ENCODE peak calls at places on chromosome X, in six cellular contexts. One of them, this sample, is unnamed.

GRCh38 chrX:103565197-103565596 is 20.1 kb upstream of the TCEAL4 start:
- DNase-seq in heart left ventricle: no peak
- DNase-seq in tibial nerve: no peak
- DNase-seq in right cardiac atrium: no peak
- DNase-seq in Peyer's patch: no peak
- DNase-seq in Karpas-422: peak; percentile 61
- DNase-seq in this sample: no peak

GRCh38 chrX:132875705-132876508 is 82.5 kb downstream of the HS6ST2 start:
- DNase-seq in heart left ventricle: no peak
- DNase-seq in tibial nerve: no peak
- DNase-seq in right cardiac atrium: no peak
- DNase-seq in Peyer's patch: no peak
- DNase-seq in Karpas-422: no peak
- DNase-seq in this sample: no peak

GRCh38 chrX:54891573-54891972 is 29.1 kb upstream of the TRO start:
- DNase-seq in heart left ventricle: peak; percentile 16
- DNase-seq in tibial nerve: no peak
- DNase-seq in right cardiac atrium: no peak
- DNase-seq in Peyer's patch: peak; percentile 62
- DNase-seq in Karpas-422: peak; percentile 76
- DNase-seq in this sample: no peak

GRCh38 chrX:112946227-112946626 is 105.6 kb upstream of the AMOT start:
- DNase-seq in heart left ventricle: no peak
- DNase-seq in tibial nerve: no peak
- DNase-seq in right cardiac atrium: no peak
- DNase-seq in Peyer's patch: no peak
- DNase-seq in Karpas-422: no peak
- DNase-seq in this sample: no peak

GRCh38 chrX:134803060-134803459 is 144.8 kb upstream of the PLAC1 start:
- DNase-seq in heart left ventricle: no peak
- DNase-seq in tibial nerve: no peak
- DNase-seq in right cardiac atrium: no peak
- DNase-seq in Peyer's patch: no peak
- DNase-seq in Karpas-422: no peak
- DNase-seq in this sample: no peak

GRCh38 chrX:45598841-45599240 is 398.2 kb upstream of the DIPK2B start:
- DNase-seq in heart left ventricle: no peak
- DNase-seq in tibial nerve: no peak
- DNase-seq in right cardiac atrium: no peak
- DNase-seq in Peyer's patch: no peak
- DNase-seq in Karpas-422: no peak
- DNase-seq in this sample: no peak

GRCh38 chrX:152898442-152898841 is 575 bp downstream of the ZNF185 start:
- DNase-seq in heart left ventricle: no peak
- DNase-seq in tibial nerve: no peak
- DNase-seq in right cardiac atrium: no peak
- DNase-seq in Peyer's patch: no peak
- DNase-seq in Karpas-422: no peak
- DNase-seq in this sample: no peak

GRCh38 chrX:107673933-107674479 is 45.7 kb downstream of the PRPS1 start:
- DNase-seq in heart left ventricle: peak; percentile 81
- DNase-seq in tibial nerve: peak; percentile 75
- DNase-seq in right cardiac atrium: peak; percentile 90
- DNase-seq in Peyer's patch: peak; percentile 97
- DNase-seq in Karpas-422: peak; percentile 90
- DNase-seq in this sample: no peak

GRCh38 chrX:47091149-47091775 is 13.0 kb downstream of the RGN start:
- DNase-seq in heart left ventricle: no peak
- DNase-seq in tibial nerve: no peak
- DNase-seq in right cardiac atrium: no peak
- DNase-seq in Peyer's patch: no peak
- DNase-seq in Karpas-422: no peak
- DNase-seq in this sample: no peak

GRCh38 chrX:22577181-22577580 is 304.5 kb downstream of the CBLL2 start:
- DNase-seq in heart left ventricle: no peak
- DNase-seq in tibial nerve: no peak
- DNase-seq in right cardiac atrium: no peak
- DNase-seq in Peyer's patch: no peak
- DNase-seq in Karpas-422: no peak
- DNase-seq in this sample: no peak

GRCh38 chrX:68671221-68671620 is 23.8 kb downstream of the STARD8 start:
- DNase-seq in heart left ventricle: no peak
- DNase-seq in tibial nerve: no peak
- DNase-seq in right cardiac atrium: no peak
- DNase-seq in Peyer's patch: no peak
- DNase-seq in Karpas-422: no peak
- DNase-seq in this sample: no peak

GRCh38 chrX:56800801-56801200 is 71.8 kb downstream of the NBDY start:
- DNase-seq in heart left ventricle: no peak
- DNase-seq in tibial nerve: no peak
- DNase-seq in right cardiac atrium: no peak
- DNase-seq in Peyer's patch: peak; percentile 66
- DNase-seq in Karpas-422: peak; percentile 69
- DNase-seq in this sample: no peak

DNA sequence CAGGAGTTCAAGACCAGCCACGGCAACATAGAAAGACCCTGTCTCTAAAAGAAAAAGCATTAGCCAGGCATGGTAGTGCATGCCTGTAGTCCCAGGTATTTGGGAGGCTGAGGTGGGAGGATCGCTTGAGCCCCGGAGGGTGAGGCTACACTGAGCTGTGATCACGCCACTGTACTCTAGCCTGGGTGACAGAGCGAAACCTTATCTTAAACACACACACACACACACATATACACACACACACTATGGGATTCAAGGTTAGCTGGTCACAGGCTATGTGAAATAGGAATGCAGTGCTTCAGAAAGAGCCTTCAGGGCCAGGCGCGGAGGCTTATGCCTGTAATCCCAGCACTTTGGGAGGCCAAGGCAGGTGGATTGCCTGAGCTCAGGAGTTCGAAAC is 23.5 kb downstream of the NLGN3 start:
- DNase-seq in heart left ventricle: no peak
- DNase-seq in tibial nerve: no peak
- DNase-seq in right cardiac atrium: no peak
- DNase-seq in Peyer's patch: no peak
- DNase-seq in Karpas-422: no peak
- DNase-seq in this sample: no peak
- H3K27ac ChIP-seq in heart left ventricle: no peak overlapping the region
- H3K27ac ChIP-seq in tibial nerve: no peak overlapping the region
- H3K27ac ChIP-seq in right cardiac atrium: no peak overlapping the region
- H3K27ac ChIP-seq in Peyer's patch: no peak overlapping the region
- H3K27ac ChIP-seq in Karpas-422: no peak overlapping the region
- H3K27ac ChIP-seq in this sample: peak overlapping the region; percentile 73

GRCh38 chrX:40327085-40327484 is 229.3 kb upstream of the BCOR start:
- DNase-seq in heart left ventricle: no peak
- DNase-seq in tibial nerve: no peak
- DNase-seq in right cardiac atrium: no peak
- DNase-seq in Peyer's patch: no peak
- DNase-seq in Karpas-422: no peak
- DNase-seq in this sample: no peak
- H3K27ac ChIP-seq in heart left ventricle: no peak overlapping the region
- H3K27ac ChIP-seq in tibial nerve: no peak overlapping the region
- H3K27ac ChIP-seq in right cardiac atrium: no peak overlapping the region
- H3K27ac ChIP-seq in Peyer's patch: no peak overlapping the region
- H3K27ac ChIP-seq in Karpas-422: no peak overlapping the region
- H3K27ac ChIP-seq in this sample: no peak overlapping the region

GRCh38 chrX:117689956-117690355 is 426.7 kb downstream of the KLHL13 start:
- DNase-seq in heart left ventricle: no peak
- DNase-seq in tibial nerve: no peak
- DNase-seq in right cardiac atrium: no peak
- DNase-seq in Peyer's patch: no peak
- DNase-seq in Karpas-422: no peak
- DNase-seq in this sample: no peak
- H3K27ac ChIP-seq in heart left ventricle: no peak overlapping the region
- H3K27ac ChIP-seq in tibial nerve: no peak overlapping the region
- H3K27ac ChIP-seq in right cardiac atrium: no peak overlapping the region
- H3K27ac ChIP-seq in Peyer's patch: no peak overlapping the region
- H3K27ac ChIP-seq in Karpas-422: no peak overlapping the region
- H3K27ac ChIP-seq in this sample: no peak overlapping the region

GRCh38 chrX:76453737-76454406 is 26.4 kb downstream of the MAGEE1 start:
- DNase-seq in heart left ventricle: no peak
- DNase-seq in tibial nerve: no peak
- DNase-seq in right cardiac atrium: no peak
- DNase-seq in Peyer's patch: no peak
- DNase-seq in Karpas-422: no peak
- DNase-seq in this sample: no peak
- H3K27ac ChIP-seq in heart left ventricle: no peak overlapping the region
- H3K27ac ChIP-seq in tibial nerve: no peak overlapping the region
- H3K27ac ChIP-seq in right cardiac atrium: no peak overlapping the region
- H3K27ac ChIP-seq in Peyer's patch: no peak overlapping the region
- H3K27ac ChIP-seq in Karpas-422: no peak overlapping the region
- H3K27ac ChIP-seq in this sample: no peak overlapping the region

GRCh38 chrX:30659421-30659820 is 6.2 kb downstream of the GK start:
- DNase-seq in heart left ventricle: no peak
- DNase-seq in tibial nerve: no peak
- DNase-seq in right cardiac atrium: no peak
- DNase-seq in Peyer's patch: no peak
- DNase-seq in Karpas-422: no peak
- DNase-seq in this sample: no peak
- H3K27ac ChIP-seq in heart left ventricle: no peak overlapping the region
- H3K27ac ChIP-seq in tibial nerve: no peak overlapping the region
- H3K27ac ChIP-seq in right cardiac atrium: no peak overlapping the region
- H3K27ac ChIP-seq in Peyer's patch: peak overlapping the region; percentile 64
- H3K27ac ChIP-seq in Karpas-422: no peak overlapping the region
- H3K27ac ChIP-seq in this sample: no peak overlapping the region

GRCh38 chrX:39144323-39144722 is 343.1 kb downstream of the MID1IP1 start:
- DNase-seq in heart left ventricle: no peak
- DNase-seq in tibial nerve: no peak
- DNase-seq in right cardiac atrium: no peak
- DNase-seq in Peyer's patch: no peak
- DNase-seq in Karpas-422: peak; percentile 53
- DNase-seq in this sample: no peak

GRCh38 chrX:39145859-39146258 is 344.6 kb downstream of the MID1IP1 start:
- DNase-seq in heart left ventricle: no peak
- DNase-seq in tibial nerve: no peak
- DNase-seq in right cardiac atrium: no peak
- DNase-seq in Peyer's patch: no peak
- DNase-seq in Karpas-422: no peak
- DNase-seq in this sample: no peak

GRCh38 chrX:39149761-39150160 is 348.5 kb downstream of the MID1IP1 start:
- DNase-seq in heart left ventricle: peak; percentile 53
- DNase-seq in tibial nerve: peak; percentile 62
- DNase-seq in right cardiac atrium: peak; percentile 87
- DNase-seq in Peyer's patch: peak; percentile 87
- DNase-seq in Karpas-422: peak; percentile 77
- DNase-seq in this sample: peak; percentile 25

GRCh38 chrX:39140581-39140980 is 339.3 kb downstream of the MID1IP1 start:
- DNase-seq in heart left ventricle: no peak
- DNase-seq in tibial nerve: no peak
- DNase-seq in right cardiac atrium: no peak
- DNase-seq in Peyer's patch: no peak
- DNase-seq in Karpas-422: no peak
- DNase-seq in this sample: no peak

DNA sequence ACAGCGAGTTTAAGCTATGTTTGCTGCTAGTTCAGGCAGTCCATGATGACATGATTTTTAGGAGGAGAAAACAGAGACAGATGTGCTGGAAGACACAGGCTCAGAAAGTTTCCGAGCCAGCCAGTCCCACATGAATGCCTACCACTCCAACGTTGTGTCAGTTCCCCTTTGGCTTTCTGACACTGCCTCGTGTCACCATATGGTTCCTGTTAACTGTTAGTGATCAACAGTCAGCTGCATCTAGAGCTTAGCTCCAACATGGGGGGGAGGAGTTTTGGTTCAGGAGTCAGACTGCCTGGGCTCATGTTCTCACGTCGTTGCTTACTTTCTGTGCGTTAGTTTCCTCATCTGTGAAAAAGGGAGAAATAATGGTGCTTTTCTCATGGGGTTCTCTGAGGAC is 343.7 kb downstream of the MID1IP1 start:
- DNase-seq in heart left ventricle: no peak
- DNase-seq in tibial nerve: no peak
- DNase-seq in right cardiac atrium: no peak
- DNase-seq in Peyer's patch: peak; percentile 55
- DNase-seq in Karpas-422: no peak
- DNase-seq in this sample: no peak
- H3K27ac ChIP-seq in heart left ventricle: no peak overlapping the region
- H3K27ac ChIP-seq in tibial nerve: no peak overlapping the region
- H3K27ac ChIP-seq in right cardiac atrium: no peak overlapping the region
- H3K27ac ChIP-seq in Peyer's patch: no peak overlapping the region
- H3K27ac ChIP-seq in Karpas-422: no peak overlapping the region
- H3K27ac ChIP-seq in this sample: no peak overlapping the region